ENCODE peak calls at places on chromosomes 5 and 9, in nine cellular contexts. O, X, G, T, D, L, S, E and C are unnamed samples.
A peak's percentile ranks its signal among the peaks of the same experiment; 100 is the strongest.

GRCh38 chr5:123960526-123960925 is 448.5 kb downstream of the CSNK1G3 start:
- DNase-seq in X (no peak), O (no peak), S (no peak), L (no peak), T (no peak), D (no peak), G (no peak), E (no peak), C (no peak)

GRCh38 chr9:11319477-11320060 is 706.8 kb upstream of the PTPRD start:
- DNase-seq in E (peak; percentile 4), O (no peak), G (no peak), S (peak; percentile 13), X (peak; percentile 26), D (no peak), T (no peak), L (no peak), C (no peak)

GRCh38 chr5:9170026-9170425 is 375.8 kb downstream of the SEMA5A start:
- DNase-seq in L (no peak), D (no peak), T (no peak), G (no peak), E (no peak), O (no peak), X (no peak), S (no peak), C (no peak)

GRCh38 chr9:33374190-33374589 is 28.2 kb downstream of the AQP7 start:
- DNase-seq in E (no peak), L (no peak), X (no peak), O (no peak), T (peak; percentile 42), D (no peak), S (no peak), G (no peak), C (no peak)

GRCh38 chr5:75734913-75735789 is 17.9 kb upstream of the POC5 start:
- DNase-seq in G (peak; percentile 56), S (peak; percentile 27), O (peak; percentile 28), L (peak; percentile 68), X (peak; percentile 72), T (no peak), E (no peak), D (no peak), C (no peak)

GRCh38 chr5:143955140-143955539 is 143.2 kb downstream of the HMHB1 start:
- DNase-seq in E (no peak), X (peak; percentile 10), D (no peak), L (no peak), O (no peak), S (peak; percentile 60), T (no peak), G (no peak), C (no peak)

GRCh38 chr9:69643098-69643497 is 29.1 kb downstream of the APBA1 start:
- DNase-seq in L (no peak), G (no peak), X (no peak), O (no peak), T (no peak), S (no peak), E (no peak), D (no peak), C (no peak)

GRCh38 chr9:7405924-7406604 is 393.5 kb downstream of the DMAC1 start:
- DNase-seq in S (no peak), L (no peak), E (no peak), D (no peak), X (no peak), G (no peak), O (no peak), T (no peak), C (no peak)

GRCh38 chr5:148147415-148147814 is 20.9 kb upstream of the SPINK14 start:
- DNase-seq in E (no peak), S (no peak), T (no peak), D (no peak), O (peak; percentile 29), G (no peak), X (peak; percentile 22), L (peak; percentile 33), C (no peak)

GRCh38 chr5:73733219-73733618 is 107.2 kb downstream of the ARHGEF28 start:
- DNase-seq in D (no peak), X (peak; percentile 60), G (no peak), S (peak; percentile 39), T (no peak), O (no peak), E (no peak), L (no peak), C (no peak)

GRCh38 chr5:157431544-157432200 is 28.3 kb upstream of the NIPAL4 start:
- DNase-seq in L (peak; percentile 52), T (no peak), G (no peak), E (peak; percentile 24), O (peak; percentile 33), D (no peak), S (peak; percentile 75), X (no peak), C (no peak)

GRCh38 chr9:82829818-82830217 is 233.1 kb downstream of the RASEF start:
- DNase-seq in E (no peak), X (no peak), L (no peak), G (no peak), O (no peak), T (no peak), S (no peak), D (no peak), C (no peak)

GRCh38 chr5:180367300-180367699 is 14.2 kb upstream of the GFPT2 start:
- DNase-seq in O (no peak), L (no peak), D (no peak), T (no peak), G (no peak), X (no peak), E (no peak), S (no peak), C (no peak)